ENCODE peak calls at places on chromosome 21, in four cellular contexts. C is uterus, N is brain microvascular endothelial cell, P is fibroblast of mammary gland. D is an unnamed sample.

GRCh38 chr21:44534688-44535087 is 5.3 kb downstream of the KRTAP10-1 start:
- DNase-seq in C (no peak), N (no peak), P (no peak), D (no peak)

GRCh38 chr21:45698493-45698947 is 55.0 kb downstream of the PCBP3 start:
- DNase-seq in C (peak; percentile 26), N (peak; percentile 96), P (peak; percentile 100), D (peak; percentile 85)

GRCh38 chr21:45923146-45923545 is 58.4 kb upstream of the COL6A1 start:
- DNase-seq in C (peak; percentile 73), N (peak; percentile 69), P (peak; percentile 58), D (peak; percentile 79)

GRCh38 chr21:33865176-33865575 is 50.4 kb downstream of the ATP5PO start:
- DNase-seq in C (no peak), N (no peak), P (no peak), D (no peak)

GRCh38 chr21:42150458-42151085 is 68.4 kb upstream of the ABCG1 start:
- DNase-seq in C (no peak), N (no peak), P (no peak), D (no peak)

GRCh38 chr21:45371092-45371491 is 33.9 kb upstream of the COL18A1 start:
- DNase-seq in C (no peak), N (no peak), P (no peak), D (no peak)

GRCh38 chr21:42031816-42032215 is 21.7 kb upstream of the ZBTB21 start:
- DNase-seq in C (no peak), N (no peak), P (no peak), D (no peak)

GRCh38 chr21:42760977-42761751 is 107.7 kb downstream of the PDE9A start:
- DNase-seq in C (no peak), N (no peak), P (no peak), D (no peak)

GRCh38 chr21:46248827-46249226 is 20.3 kb upstream of the LSS start:
- DNase-seq in C (no peak), N (no peak), P (no peak), D (no peak)

GRCh38 chr21:26117972-26118367 is 52.6 kb downstream of the APP start:
- DNase-seq in C (no peak), N (no peak), P (no peak), D (no peak)

GRCh38 chr21:25689226-25689625 is 45.5 kb downstream of the ATP5PF start:
- DNase-seq in C (no peak), N (peak; percentile 4), P (peak; percentile 10), D (no peak)

GRCh38 chr21:45938811-45939520 is 42.6 kb upstream of the COL6A1 start:
- DNase-seq in C (no peak), N (no peak), P (no peak), D (no peak)

GRCh38 chr21:32770514-32771133 is 931 bp downstream of the PAXBP1 start:
- DNase-seq in C (no peak), N (peak; percentile 6), P (peak; percentile 21), D (peak; percentile 20)

GRCh38 chr21:43331962-43332458 is 94.9 kb downstream of the SIK1 start:
- DNase-seq in C (no peak), N (peak; percentile 99), P (peak; percentile 86), D (peak; percentile 95)

GRCh38 chr21:33286600-33287456 is 20.7 kb downstream of the IL10RB start:
- DNase-seq in C (peak; percentile 63), N (peak; percentile 48), P (peak; percentile 83), D (peak; percentile 78)

GRCh38 chr21:43318841-43319781 is 107.8 kb downstream of the SIK1 start:
- DNase-seq in C (no peak), N (peak; percentile 80), P (peak; percentile 78), D (peak; percentile 74)

GRCh38 chr21:28100366-28100765 is 892.3 kb downstream of the LTN1 start:
- DNase-seq in C (no peak), N (no peak), P (no peak), D (no peak)

GRCh38 chr21:46038871-46039397 is 57.4 kb downstream of the COL6A1 start:
- DNase-seq in C (peak; percentile 78), N (peak; percentile 98), P (peak; percentile 99), D (peak; percentile 89)

GRCh38 chr21:42081931-42082381 is 10.8 kb downstream of the UMODL1 start:
- DNase-seq in C (no peak), N (no peak), P (no peak), D (no peak)

GRCh38 chr21:46144464-46145070 is 10.8 kb downstream of the FTCD start:
- DNase-seq in C (peak; percentile 13), N (no peak), P (no peak), D (no peak)

GRCh38 chr21:44064852-44065403 is 42.3 kb upstream of the PWP2 start:
- DNase-seq in C (no peak), N (no peak), P (no peak), D (no peak)

GRCh38 chr21:43918385-43918947 is 53.4 kb downstream of the AGPAT3 start:
- DNase-seq in C (no peak), N (no peak), P (no peak), D (no peak)

GRCh38 chr21:44931137-44931500 is 8.7 kb upstream of the SLX9 start:
- DNase-seq in C (no peak), N (no peak), P (peak; percentile 56), D (peak; percentile 60)

GRCh38 chr21:16192900-16193299 is 463.1 kb downstream of the USP25 start:
- DNase-seq in C (peak; percentile 61), N (no peak), P (peak; percentile 85), D (no peak)

GRCh38 chr21:16194851-16195251 is 465.1 kb downstream of the USP25 start:
- DNase-seq in C (no peak), N (peak; percentile 43), P (peak; percentile 49), D (peak; percentile 20)

GRCh38 chr21:16195476-16195875 is 465.7 kb downstream of the USP25 start:
- DNase-seq in C (no peak), N (peak; percentile 48), P (peak; percentile 89), D (peak; percentile 77)

GRCh38 chr21:16195896-16196443 is 466.2 kb downstream of the USP25 start:
- DNase-seq in C (no peak), N (no peak), P (peak; percentile 25), D (no peak)

GRCh38 chr21:16193758-16194606 is 464.2 kb downstream of the USP25 start:
- DNase-seq in C (peak; percentile 77), N (peak; percentile 80), P (peak; percentile 87), D (peak; percentile 80)
- TF ChIP-seq CTCF in C (peak; percentile 28), N (peak; percentile 60), P (peak; percentile 38), D (no peak)

GRCh38 chr21:31343680-31344480 is at the start of gene TIAM1:
- DNase-seq in C (no peak), N (peak; percentile 75), P (peak; percentile 84), D (peak; percentile 51)
- H3K4me3 ChIP-seq in C (no peak within 1 kb of the TSS), N (peak within 1 kb of the TSS; percentile 78), P (peak within 1 kb of the TSS; percentile 63), D (peak within 1 kb of the TSS; percentile 52)

DNA sequence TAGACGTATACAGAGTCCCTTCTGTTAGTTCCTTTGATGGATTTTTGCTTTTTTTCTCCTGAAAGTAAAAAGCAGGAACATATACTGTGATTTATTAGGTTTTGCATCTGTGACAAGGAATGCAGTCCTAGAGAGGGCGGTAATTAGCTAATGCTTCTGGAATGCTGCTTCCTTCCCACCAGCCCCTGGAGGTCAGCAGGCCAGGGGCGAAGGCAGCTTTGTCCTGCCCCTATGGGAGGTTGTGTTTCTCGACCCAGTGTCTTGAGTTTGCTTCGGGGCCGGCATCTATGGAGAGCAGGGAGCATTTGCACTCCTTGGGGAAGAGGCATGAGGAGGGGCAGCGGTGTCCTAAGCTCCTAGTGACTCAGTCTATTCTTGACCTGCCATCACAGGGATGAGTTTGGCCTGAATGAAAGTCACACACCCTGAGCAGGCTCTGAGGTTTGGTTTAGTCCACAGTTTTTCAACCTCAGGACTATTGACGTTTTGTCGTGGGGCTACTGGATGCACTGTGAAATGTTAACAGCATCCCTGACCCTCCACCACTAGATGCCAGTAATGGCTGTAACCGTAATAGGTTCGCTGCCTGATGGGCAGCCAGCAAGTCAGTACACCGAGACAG is 85.0 kb upstream of the KCNJ15 start:
- DNase-seq in C (no peak), N (peak; percentile 45), P (peak; percentile 84), D (peak; percentile 85)
- TF ChIP-seq CTCF in C (no peak), N (peak; percentile 65), P (peak; percentile 36), D (peak; percentile 33)

DNA sequence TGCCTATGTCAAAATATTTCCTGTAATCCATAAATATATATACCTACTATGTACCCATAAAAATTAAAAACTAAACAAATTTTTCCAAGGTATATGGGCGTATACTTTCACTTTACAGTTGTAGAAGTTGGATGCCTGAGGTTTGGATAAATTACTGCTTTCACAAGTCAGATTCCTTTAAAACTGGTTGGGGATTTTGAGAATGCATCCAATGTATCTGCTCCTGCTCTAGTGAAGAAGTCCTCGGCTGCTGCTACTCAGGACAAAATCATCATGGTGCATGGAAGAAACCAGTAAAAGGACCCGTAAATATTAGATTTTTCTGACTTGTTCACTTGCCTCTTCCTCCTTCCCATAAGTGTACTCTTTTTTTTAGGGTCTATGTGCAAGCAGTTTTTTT is 841.1 kb downstream of the USP25 start:
- DNase-seq in C (no peak), N (no peak), P (no peak), D (peak; percentile 41)
- H3K4me3 ChIP-seq in C (no peak overlapping the region), N (no peak overlapping the region), P (no peak overlapping the region), D (peak overlapping the region; percentile 5)

GRCh38 chr21:40466893-40467483 is 380.0 kb downstream of the DSCAM start:
- DNase-seq in C (no peak), N (no peak), P (peak; percentile 0), D (no peak)
- TF ChIP-seq CTCF in C (no peak), N (peak; percentile 10), P (no peak), D (no peak)

GRCh38 chr21:38804030-38804616 is 1.6 kb upstream of the ETS2 start:
- DNase-seq in C (no peak), N (peak; percentile 25), P (no peak), D (peak; percentile 15)
- H3K4me3 ChIP-seq in C (no peak overlapping the region), N (no peak overlapping the region), P (no peak overlapping the region), D (no peak overlapping the region)

GRCh38 chr21:16455526-16455925 is 725.7 kb downstream of the USP25 start:
- DNase-seq in C (no peak), N (no peak), P (no peak), D (no peak)

GRCh38 chr21:16455978-16456377 is 726.2 kb downstream of the USP25 start:
- DNase-seq in C (no peak), N (no peak), P (peak; percentile 21), D (no peak)

GRCh38 chr21:16457498-16457897 is 727.7 kb downstream of the USP25 start:
- DNase-seq in C (no peak), N (no peak), P (no peak), D (no peak)

GRCh38 chr21:16460936-16461335 is 731.2 kb downstream of the USP25 start:
- DNase-seq in C (no peak), N (no peak), P (no peak), D (no peak)
- TF ChIP-seq CTCF in C (no peak), N (peak; percentile 38), P (no peak), D (no peak)

GRCh38 chr21:38973552-38973951 is 167.8 kb downstream of the ETS2 start:
- DNase-seq in C (no peak), N (no peak), P (no peak), D (no peak)
- H3K4me3 ChIP-seq in C (no peak overlapping the region), N (no peak overlapping the region), P (no peak overlapping the region), D (no peak overlapping the region)

GRCh38 chr21:35145626-35146236 is 96.6 kb upstream of the RUNX1 start:
- DNase-seq in C (no peak), N (no peak), P (no peak), D (no peak)
- TF ChIP-seq CTCF in C (no peak), N (no peak), P (no peak), D (no peak)